ENCODE peak calls at places on chromosomes 16 and 17, in four cellular contexts. F, J, K and V are unnamed samples.
A peak's percentile ranks its signal among the peaks of the same experiment; 100 is the strongest.

GRCh38 chr16:83520596-83520995 is 287.2 kb upstream of the HSBP1 start:
- DNase-seq in K (no peak), J (no peak), F (no peak), V (no peak)

GRCh38 chr16:27108051-27108770 is 41.5 kb downstream of the C16orf82 start:
- DNase-seq in F (no peak), K (no peak), J (no peak), V (no peak)

GRCh38 chr17:76383645-76384221 is 676 bp upstream of the SPHK1 start:
- DNase-seq in F (no peak), J (peak; percentile 13), K (no peak), V (peak; percentile 57)

GRCh38 chr17:76822184-76822778 is 45.9 kb upstream of the MGAT5B start:
- DNase-seq in J (no peak), K (no peak), F (no peak), V (no peak)

GRCh38 chr16:47064775-47065174 is 79.0 kb downstream of the NETO2 start:
- DNase-seq in F (no peak), J (no peak), K (no peak), V (no peak)

GRCh38 chr17:69592692-69593350 is 178.3 kb downstream of the MAP2K6 start:
- DNase-seq in F (no peak), K (no peak), J (no peak), V (no peak)

GRCh38 chr16:67053767-67054334 is 24.9 kb downstream of the CBFB start:
- DNase-seq in F (no peak), J (no peak), K (no peak), V (no peak)

GRCh38 chr16:9002042-9002441 is 38.3 kb upstream of the USP7 start:
- DNase-seq in F (no peak), K (no peak), J (no peak), V (no peak)

GRCh38 chr16:83733301-83733700 is 74.5 kb upstream of the HSBP1 start:
- DNase-seq in K (peak; percentile 79), F (no peak), J (no peak), V (no peak)

GRCh38 chr16:87303431-87303930 is 13.7 kb downstream of the C16orf95 start:
- DNase-seq in K (no peak), F (peak; percentile 52), J (no peak), V (peak; percentile 79)

GRCh38 chr17:48486557-48486956 is 44.3 kb downstream of the HOXB1 start:
- DNase-seq in J (no peak), K (no peak), F (peak; percentile 81), V (peak; percentile 82)

GRCh38 chr16:23015580-23015979 is 133.7 kb downstream of the USP31 start:
- DNase-seq in F (no peak), J (no peak), K (no peak), V (no peak)

GRCh38 chr17:3812284-3812683 is 11.3 kb upstream of the ITGAE start:
- DNase-seq in J (no peak), K (no peak), F (no peak), V (no peak)

GRCh38 chr16:24568392-24568791 is 29.0 kb downstream of the RBBP6 start:
- DNase-seq in J (peak; percentile 1), K (peak; percentile 8), F (no peak), V (no peak)

GRCh38 chr17:35896011-35896587 is 15.9 kb upstream of the CCL5 start:
- DNase-seq in F (no peak), J (no peak), K (no peak), V (no peak)

GRCh38 chr16:29151317-29151716 is 166.5 kb downstream of the LAT start:
- DNase-seq in F (no peak), J (no peak), K (no peak), V (no peak)

GRCh38 chr16:46972971-46973456 is 460 bp downstream of the DNAJA2 start:
- DNase-seq in F (peak; percentile 24), K (peak; percentile 45), J (no peak), V (peak; percentile 47)